ENCODE peak calls at places on chromosomes 3 and 15, in seven cellular contexts. One of them, this sample, is unnamed.

GRCh38 chr15:85312486-85312885 is 67.9 kb upstream of the AKAP13 start:
- DNase-seq in T follicular helper cell: no peak
- DNase-seq in ovary: no peak
- DNase-seq in uterus: no peak
- DNase-seq in body of pancreas: no peak
- DNase-seq in A549: no peak
- DNase-seq in epithelial cell of prostate: no peak
- DNase-seq in this sample: no peak

GRCh38 chr3:112815981-112816380 is 30.7 kb downstream of the CD200R1L start:
- DNase-seq in T follicular helper cell: no peak
- DNase-seq in ovary: no peak
- DNase-seq in uterus: no peak
- DNase-seq in body of pancreas: no peak
- DNase-seq in A549: no peak
- DNase-seq in epithelial cell of prostate: peak
- DNase-seq in this sample: no peak

GRCh38 chr3:161084277-161084676 is 20.9 kb downstream of the B3GALNT1 start:
- DNase-seq in T follicular helper cell: no peak
- DNase-seq in ovary: no peak
- DNase-seq in uterus: no peak
- DNase-seq in body of pancreas: no peak
- DNase-seq in A549: no peak
- DNase-seq in epithelial cell of prostate: no peak
- DNase-seq in this sample: no peak

GRCh38 chr3:123853686-123854372 is 30.3 kb downstream of the MYLK start:
- DNase-seq in T follicular helper cell: no peak
- DNase-seq in ovary: no peak
- DNase-seq in uterus: no peak
- DNase-seq in body of pancreas: no peak
- DNase-seq in A549: no peak
- DNase-seq in epithelial cell of prostate: no peak
- DNase-seq in this sample: no peak

GRCh38 chr15:33191641-33192040 is 2.9 kb downstream of the FMN1 start:
- DNase-seq in T follicular helper cell: no peak
- DNase-seq in ovary: no peak
- DNase-seq in uterus: no peak
- DNase-seq in body of pancreas: no peak
- DNase-seq in A549: no peak
- DNase-seq in epithelial cell of prostate: no peak
- DNase-seq in this sample: no peak

GRCh38 chr3:196604548-196604947 is 34.9 kb upstream of the NRROS start:
- DNase-seq in T follicular helper cell: peak
- DNase-seq in ovary: no peak
- DNase-seq in uterus: no peak
- DNase-seq in body of pancreas: no peak
- DNase-seq in A549: no peak
- DNase-seq in epithelial cell of prostate: no peak
- DNase-seq in this sample: no peak

GRCh38 chr3:64796597-64796996 is 108.8 kb upstream of the ADAMTS9 start:
- DNase-seq in T follicular helper cell: no peak
- DNase-seq in ovary: no peak
- DNase-seq in uterus: no peak
- DNase-seq in body of pancreas: no peak
- DNase-seq in A549: no peak
- DNase-seq in epithelial cell of prostate: no peak
- DNase-seq in this sample: no peak

GRCh38 chr3:179088306-179088705 is 16.7 kb upstream of the ZMAT3 start:
- DNase-seq in T follicular helper cell: no peak
- DNase-seq in ovary: no peak
- DNase-seq in uterus: no peak
- DNase-seq in body of pancreas: no peak
- DNase-seq in A549: peak
- DNase-seq in epithelial cell of prostate: no peak
- DNase-seq in this sample: no peak

GRCh38 chr3:101851833-101852232 is 2.5 kb downstream of the NFKBIZ start:
- DNase-seq in T follicular helper cell: no peak
- DNase-seq in ovary: no peak
- DNase-seq in uterus: no peak
- DNase-seq in body of pancreas: no peak
- DNase-seq in A549: no peak
- DNase-seq in epithelial cell of prostate: no peak
- DNase-seq in this sample: no peak

GRCh38 chr3:50050361-50050760 is 38.4 kb upstream of the RBM5 start:
- DNase-seq in T follicular helper cell: no peak
- DNase-seq in ovary: no peak
- DNase-seq in uterus: no peak
- DNase-seq in body of pancreas: no peak
- DNase-seq in A549: no peak
- DNase-seq in epithelial cell of prostate: no peak
- DNase-seq in this sample: no peak

GRCh38 chr3:18338827-18339226 is 86.3 kb downstream of the SATB1 start:
- DNase-seq in T follicular helper cell: no peak
- DNase-seq in ovary: no peak
- DNase-seq in uterus: no peak
- DNase-seq in body of pancreas: no peak
- DNase-seq in A549: no peak
- DNase-seq in epithelial cell of prostate: no peak
- DNase-seq in this sample: no peak

GRCh38 chr3:185401319-185401955 is 38.5 kb downstream of the MAP3K13 start:
- DNase-seq in T follicular helper cell: no peak
- DNase-seq in ovary: no peak
- DNase-seq in uterus: no peak
- DNase-seq in body of pancreas: no peak
- DNase-seq in A549: no peak
- DNase-seq in epithelial cell of prostate: no peak
- DNase-seq in this sample: no peak

GRCh38 chr3:38455639-38456430 is 2.1 kb downstream of the ACVR2B start:
- DNase-seq in T follicular helper cell: no peak
- DNase-seq in ovary: peak
- DNase-seq in uterus: peak
- DNase-seq in body of pancreas: no peak
- DNase-seq in A549: no peak
- DNase-seq in epithelial cell of prostate: no peak
- DNase-seq in this sample: no peak

GRCh38 chr15:101273534-101273933 is 3.8 kb downstream of the SELENOS start:
- DNase-seq in T follicular helper cell: no peak
- DNase-seq in ovary: no peak
- DNase-seq in uterus: no peak
- DNase-seq in body of pancreas: no peak
- DNase-seq in A549: no peak
- DNase-seq in epithelial cell of prostate: no peak
- DNase-seq in this sample: no peak

GRCh38 chr3:195908439-195909293 is at the start of gene TNK2:
- DNase-seq in T follicular helper cell: peak
- DNase-seq in ovary: no peak
- DNase-seq in uterus: no peak
- DNase-seq in body of pancreas: no peak
- DNase-seq in A549: peak
- DNase-seq in epithelial cell of prostate: no peak
- DNase-seq in this sample: peak

GRCh38 chr3:172069473-172069872 is 30.1 kb downstream of the FNDC3B start:
- DNase-seq in T follicular helper cell: no peak
- DNase-seq in ovary: no peak
- DNase-seq in uterus: peak
- DNase-seq in body of pancreas: no peak
- DNase-seq in A549: no peak
- DNase-seq in epithelial cell of prostate: no peak
- DNase-seq in this sample: no peak

GRCh38 chr3:12489832-12490231 is 5.6 kb downstream of the TSEN2 start:
- DNase-seq in T follicular helper cell: no peak
- DNase-seq in ovary: no peak
- DNase-seq in uterus: no peak
- DNase-seq in body of pancreas: no peak
- DNase-seq in A549: no peak
- DNase-seq in epithelial cell of prostate: no peak
- DNase-seq in this sample: no peak

GRCh38 chr3:55564709-55565108 is 77.6 kb upstream of the WNT5A start:
- DNase-seq in T follicular helper cell: no peak
- DNase-seq in ovary: no peak
- DNase-seq in uterus: no peak
- DNase-seq in body of pancreas: no peak
- DNase-seq in A549: no peak
- DNase-seq in epithelial cell of prostate: no peak
- DNase-seq in this sample: no peak

GRCh38 chr15:61921093-61921492 is 139.2 kb downstream of the VPS13C start:
- DNase-seq in T follicular helper cell: no peak
- DNase-seq in ovary: no peak
- DNase-seq in uterus: no peak
- DNase-seq in body of pancreas: no peak
- DNase-seq in A549: no peak
- DNase-seq in epithelial cell of prostate: no peak
- DNase-seq in this sample: no peak